ENCODE peak calls at places on chromosomes 16 and 17, in four cellular contexts. One of them, this sample, is unnamed. For H3K4me1, the result is how much of the 10 kb centered on the place peaks cover.

GRCh38 chr16:22386976-22387375 is 12.6 kb upstream of the CDR2 start:
- DNase-seq in HCT116: no peak
- DNase-seq in lower lobe of right lung: no peak
- DNase-seq in gastrocnemius medialis: no peak
- DNase-seq in this sample: no peak

GRCh38 chr17:16488572-16488997 is 3.4 kb downstream of the LRRC75A start:
- DNase-seq in gastrocnemius medialis: no peak
- DNase-seq in HCT116: no peak
- DNase-seq in lower lobe of right lung: no peak
- DNase-seq in this sample: no peak

GRCh38 chr16:56195151-56195550 is 3.9 kb downstream of the GNAO1 start:
- DNase-seq in HCT116: no peak
- DNase-seq in lower lobe of right lung: no peak
- DNase-seq in gastrocnemius medialis: no peak
- DNase-seq in this sample: no peak

GRCh38 chr16:77868478-77868877 is 80.1 kb downstream of the VAT1L start:
- DNase-seq in HCT116: no peak
- DNase-seq in lower lobe of right lung: no peak
- DNase-seq in gastrocnemius medialis: no peak
- DNase-seq in this sample: no peak

GRCh38 chr17:4140125-4140524 is 2.7 kb downstream of the ZZEF1 start:
- DNase-seq in lower lobe of right lung: no peak
- DNase-seq in HCT116: no peak
- DNase-seq in gastrocnemius medialis: no peak
- DNase-seq in this sample: no peak

GRCh38 chr16:22188595-22189442 is 17.3 kb upstream of the EEF2K start:
- DNase-seq in lower lobe of right lung: peak
- DNase-seq in HCT116: peak
- DNase-seq in gastrocnemius medialis: peak
- DNase-seq in this sample: no peak

GRCh38 chr16:10165643-10166042 is 16.6 kb downstream of the GRIN2A start:
- DNase-seq in lower lobe of right lung: no peak
- DNase-seq in gastrocnemius medialis: no peak
- DNase-seq in HCT116: no peak
- DNase-seq in this sample: no peak

GRCh38 chr16:23182675-23183485 is at the start of gene SCNN1G:
- DNase-seq in HCT116: no peak
- DNase-seq in gastrocnemius medialis: no peak
- DNase-seq in lower lobe of right lung: peak
- DNase-seq in this sample: no peak

GRCh38 chr17:38732376-38733314 is 2.5 kb downstream of the CISD3 start:
- DNase-seq in HCT116: no peak
- DNase-seq in gastrocnemius medialis: no peak
- DNase-seq in lower lobe of right lung: no peak
- DNase-seq in this sample: no peak

GRCh38 chr17:82876149-82876548 is 36.3 kb upstream of the ZNF750 start:
- DNase-seq in gastrocnemius medialis: peak
- DNase-seq in lower lobe of right lung: peak
- DNase-seq in HCT116: no peak
- DNase-seq in this sample: no peak

GRCh38 chr17:80243526-80244433 is 16.9 kb upstream of the RNF213 start:
- DNase-seq in HCT116: no peak
- DNase-seq in lower lobe of right lung: peak
- DNase-seq in gastrocnemius medialis: peak
- DNase-seq in this sample: no peak

GRCh38 chr16:29664133-29664912 is 1.3 kb downstream of the SPN start:
- DNase-seq in HCT116: no peak
- DNase-seq in gastrocnemius medialis: no peak
- DNase-seq in lower lobe of right lung: peak
- DNase-seq in this sample: no peak

GRCh38 chr17:77783991-77784820 is 174.3 kb upstream of the TNRC6C start:
- DNase-seq in lower lobe of right lung: no peak
- DNase-seq in HCT116: no peak
- DNase-seq in gastrocnemius medialis: no peak
- DNase-seq in this sample: no peak

GRCh38 chr16:16158741-16159374 is 64.4 kb downstream of the ABCC6 start:
- DNase-seq in gastrocnemius medialis: no peak
- DNase-seq in lower lobe of right lung: no peak
- DNase-seq in HCT116: no peak
- DNase-seq in this sample: no peak

GRCh38 chr16:591892-592517 is 2.1 kb downstream of the RAB40C start:
- DNase-seq in lower lobe of right lung: peak
- DNase-seq in HCT116: no peak
- DNase-seq in gastrocnemius medialis: no peak
- DNase-seq in this sample: no peak

GRCh38 chr16:89892055-89892630 is 18.8 kb downstream of the TCF25 start:
- DNase-seq in gastrocnemius medialis: no peak
- DNase-seq in lower lobe of right lung: no peak
- DNase-seq in HCT116: no peak
- DNase-seq in this sample: no peak

GRCh38 chr17:336110-337021 is 16.2 kb downstream of the RPH3AL start:
- DNase-seq in lower lobe of right lung: peak
- DNase-seq in HCT116: no peak
- DNase-seq in gastrocnemius medialis: peak
- DNase-seq in this sample: no peak

GRCh38 chr16:50469121-50469743 is 79.0 kb upstream of the NKD1 start:
- DNase-seq in gastrocnemius medialis: no peak
- DNase-seq in HCT116: no peak
- DNase-seq in lower lobe of right lung: no peak
- DNase-seq in this sample: no peak

GRCh38 chr17:1829189-1829578 is 518 bp downstream of the SMYD4 start:
- DNase-seq in HCT116: no peak
- DNase-seq in gastrocnemius medialis: peak
- DNase-seq in lower lobe of right lung: no peak
- DNase-seq in this sample: no peak

GRCh38 chr17:70653850-70654249 is 484.5 kb downstream of the KCNJ2 start:
- DNase-seq in HCT116: no peak
- DNase-seq in lower lobe of right lung: no peak
- DNase-seq in gastrocnemius medialis: no peak
- DNase-seq in this sample: no peak

GRCh38 chr17:36524428-36524876 is 10.2 kb downstream of the MYO19 start:
- DNase-seq in HCT116: no peak
- DNase-seq in lower lobe of right lung: no peak
- DNase-seq in gastrocnemius medialis: no peak
- DNase-seq in this sample: no peak

GRCh38 chr16:56836410-56836834 is 28.6 kb upstream of the SLC12A3 start:
- DNase-seq in gastrocnemius medialis: no peak
- DNase-seq in HCT116: no peak
- DNase-seq in lower lobe of right lung: no peak
- DNase-seq in this sample: no peak

GRCh38 chr17:57948555-57949420 is 6.4 kb downstream of the CUEDC1 start:
- DNase-seq in HCT116: peak
- DNase-seq in lower lobe of right lung: peak
- DNase-seq in gastrocnemius medialis: peak
- DNase-seq in this sample: no peak

GRCh38 chr17:72119963-72120877 is 600 bp upstream of the SOX9 start:
- DNase-seq in lower lobe of right lung: no peak
- DNase-seq in HCT116: peak
- DNase-seq in gastrocnemius medialis: peak
- DNase-seq in this sample: no peak

GRCh38 chr17:83098241-83099085 is 19.1 kb downstream of the METRNL start:
- DNase-seq in gastrocnemius medialis: no peak
- DNase-seq in HCT116: no peak
- DNase-seq in lower lobe of right lung: no peak
- DNase-seq in this sample: no peak

GRCh38 chr17:75783803-75784472 is 668 bp upstream of the UNK start:
- DNase-seq in lower lobe of right lung: peak
- DNase-seq in gastrocnemius medialis: peak
- DNase-seq in HCT116: no peak
- DNase-seq in this sample: peak

GRCh38 chr16:27424772-27425498 is 23.0 kb downstream of the IL21R start:
- DNase-seq in gastrocnemius medialis: no peak
- DNase-seq in lower lobe of right lung: no peak
- DNase-seq in HCT116: no peak
- DNase-seq in this sample: peak

GRCh38 chr17:48025904-48026502 is 11.6 kb downstream of the COPZ2 start:
- DNase-seq in HCT116: no peak
- DNase-seq in lower lobe of right lung: no peak
- DNase-seq in gastrocnemius medialis: no peak
- DNase-seq in this sample: peak

GRCh38 chr17:39151680-39152058 is 232 bp upstream of the PLXDC1 start:
- DNase-seq in gastrocnemius medialis: no peak
- DNase-seq in lower lobe of right lung: no peak
- DNase-seq in HCT116: no peak
- DNase-seq in this sample: no peak

GRCh38 chr17:80441133-80441578 is 26.2 kb downstream of the ENDOV start:
- DNase-seq in gastrocnemius medialis: no peak
- DNase-seq in lower lobe of right lung: no peak
- DNase-seq in HCT116: no peak
- DNase-seq in this sample: no peak

GRCh38 chr17:56754523-56755208 is 79.1 kb downstream of the C17orf67 start:
- DNase-seq in gastrocnemius medialis: no peak
- DNase-seq in HCT116: no peak
- DNase-seq in lower lobe of right lung: no peak
- DNase-seq in this sample: no peak

GRCh38 chr17:33072421-33073175 is 81.0 kb downstream of the SPACA3 start:
- DNase-seq in gastrocnemius medialis: no peak
- DNase-seq in HCT116: no peak
- DNase-seq in lower lobe of right lung: no peak
- DNase-seq in this sample: no peak

GRCh38 chr17:68519911-68520310 is 7.7 kb downstream of the PRKAR1A start:
- DNase-seq in HCT116: no peak
- DNase-seq in lower lobe of right lung: no peak
- DNase-seq in gastrocnemius medialis: peak
- DNase-seq in this sample: no peak

GRCh38 chr16:30921748-30922419 is 1.5 kb upstream of the FBXL19 start:
- DNase-seq in gastrocnemius medialis: peak
- DNase-seq in lower lobe of right lung: peak
- DNase-seq in HCT116: peak
- DNase-seq in this sample: peak

DNA sequence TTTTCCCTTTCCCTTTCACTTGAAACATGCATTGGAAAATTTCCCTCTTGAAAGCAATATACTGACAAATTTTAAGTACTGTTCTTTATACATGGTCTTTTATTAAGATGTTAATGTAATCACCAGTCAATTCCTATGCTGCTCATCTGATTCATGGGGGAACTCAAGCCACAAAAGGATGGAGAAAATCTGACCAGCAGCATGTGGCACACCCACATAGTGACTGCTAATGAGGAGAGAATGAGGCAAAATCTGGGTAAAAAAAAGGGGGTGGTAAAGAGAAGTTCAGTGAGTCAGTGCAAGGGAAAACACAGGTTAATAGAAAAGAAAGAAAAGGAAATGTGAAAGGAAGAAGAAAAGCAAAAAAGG is 11.3 kb downstream of the RFFL start:
- DNase-seq in HCT116: no peak
- DNase-seq in gastrocnemius medialis: no peak
- DNase-seq in lower lobe of right lung: no peak
- DNase-seq in this sample: no peak
- H3K4me1 ChIP-seq in HCT116: under half
- H3K4me1 ChIP-seq in gastrocnemius medialis: under half
- H3K4me1 ChIP-seq in lower lobe of right lung: under half
- H3K4me1 ChIP-seq in this sample: under half

DNA sequence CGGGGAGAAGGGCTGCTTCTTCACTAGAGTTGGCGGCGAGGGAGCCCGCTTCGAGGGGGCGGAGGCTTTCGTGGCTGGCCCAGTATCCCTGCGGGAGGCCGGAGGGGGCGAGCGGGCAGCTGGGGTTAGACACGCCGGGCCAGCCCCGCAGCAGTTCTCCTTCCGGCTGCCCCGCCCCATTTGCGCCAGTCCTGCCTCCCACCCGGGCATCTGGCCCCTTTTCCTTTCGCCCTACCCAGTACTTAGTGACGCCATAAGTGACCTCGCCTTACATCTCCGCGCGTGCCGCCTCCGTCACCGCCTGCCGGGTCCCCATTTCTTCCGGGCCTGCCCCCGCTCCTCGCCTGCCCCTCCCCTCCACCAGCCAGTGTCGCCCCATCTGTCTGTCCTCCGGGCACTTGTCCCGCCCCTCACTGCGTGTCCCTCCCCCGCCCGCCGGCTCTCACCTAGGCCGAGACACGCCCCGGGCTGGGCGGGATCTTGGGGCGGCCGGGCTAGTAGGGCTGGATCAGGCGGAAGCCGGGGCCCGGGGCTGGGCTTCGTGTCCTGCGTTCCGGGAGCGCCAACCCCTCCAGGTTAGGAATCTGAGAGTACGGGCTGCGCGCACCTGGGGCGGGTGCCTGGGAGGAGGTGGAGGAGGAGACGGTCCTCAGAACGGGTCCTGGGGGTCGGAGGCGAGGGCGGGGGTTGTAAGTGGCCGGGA is 14.3 kb downstream of the SPATA32 start:
- DNase-seq in HCT116: peak
- DNase-seq in gastrocnemius medialis: peak
- DNase-seq in lower lobe of right lung: peak
- DNase-seq in this sample: peak
- H3K4me3 ChIP-seq in HCT116: peak
- H3K4me3 ChIP-seq in gastrocnemius medialis: peak
- H3K4me3 ChIP-seq in lower lobe of right lung: peak
- H3K4me3 ChIP-seq in this sample: peak

DNA sequence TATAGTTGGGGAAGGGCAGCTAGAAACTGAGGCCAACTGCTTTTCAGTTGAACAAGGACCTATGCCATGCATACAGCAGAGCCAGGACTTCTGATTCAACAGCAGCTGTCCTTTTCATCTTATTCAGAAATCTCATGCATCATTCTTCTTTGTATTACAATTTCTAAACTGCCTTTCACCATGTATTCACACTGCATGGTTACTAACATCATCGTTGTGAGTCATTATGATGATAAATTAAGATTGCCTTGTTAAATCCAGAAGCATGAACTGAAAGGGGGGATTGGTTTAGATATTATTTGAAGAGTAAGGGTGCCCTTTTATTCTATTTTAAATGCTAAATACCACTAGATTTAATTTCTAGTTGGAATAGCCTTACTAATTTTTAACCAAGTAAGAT is 1470.1 kb upstream of the GOT2 start:
- DNase-seq in gastrocnemius medialis: no peak
- DNase-seq in lower lobe of right lung: no peak
- DNase-seq in HCT116: no peak
- DNase-seq in this sample: no peak
- H3K4me1 ChIP-seq in gastrocnemius medialis: under half
- H3K4me1 ChIP-seq in lower lobe of right lung: under half
- H3K4me1 ChIP-seq in HCT116: under half
- H3K4me1 ChIP-seq in this sample: under half

GRCh38 chr17:49971848-49972485 is 3.0 kb downstream of the DLX4 start:
- DNase-seq in gastrocnemius medialis: no peak
- DNase-seq in lower lobe of right lung: peak
- DNase-seq in HCT116: no peak
- DNase-seq in this sample: no peak
- H3K4me3 ChIP-seq in gastrocnemius medialis: peak
- H3K4me3 ChIP-seq in lower lobe of right lung: peak
- H3K4me3 ChIP-seq in HCT116: no peak
- H3K4me3 ChIP-seq in this sample: peak